ENCODE peak calls at places on chromosome 19, in six cellular contexts. T, S, F, M, A and J are unnamed samples.
A peak's percentile ranks its signal among the peaks of the same experiment; 100 is the strongest.

GRCh38 chr19:6023085-6023682 is 45.2 kb upstream of the RANBP3 start:
- DNase-seq in F (no peak), A (no peak), S (peak; percentile 43), T (no peak), M (no peak), J (no peak)

GRCh38 chr19:54390942-54391577 is 24.2 kb upstream of the TTYH1 start:
- DNase-seq in S (no peak), T (peak; percentile 61), A (peak; percentile 68), M (peak; percentile 16), F (no peak), J (peak; percentile 82)

GRCh38 chr19:13149628-13150186 is 468 bp downstream of the STX10 start:
- DNase-seq in T (peak; percentile 58), M (no peak), A (peak; percentile 66), F (peak; percentile 58), S (peak; percentile 52), J (peak; percentile 61)

GRCh38 chr19:11535792-11536595 is 2.7 kb upstream of the CNN1 start:
- DNase-seq in T (peak; percentile 93), F (peak; percentile 94), S (peak; percentile 84), M (peak; percentile 70), A (peak; percentile 97), J (peak; percentile 91)

GRCh38 chr19:39097299-39097698 is 13.1 kb downstream of the ACP7 start:
- DNase-seq in F (no peak), S (no peak), T (no peak), A (no peak), M (no peak), J (no peak)

GRCh38 chr19:3185482-3186376 is at the start of gene NCLN:
- DNase-seq in S (peak; percentile 90), T (peak; percentile 94), F (peak; percentile 95), M (peak; percentile 81), A (peak; percentile 96), J (peak; percentile 93)

GRCh38 chr19:13803038-13803437 is 7.8 kb downstream of the ZSWIM4 start:
- DNase-seq in M (no peak), F (no peak), A (no peak), T (no peak), S (no peak), J (no peak)

GRCh38 chr19:5048091-5048726 is 79.3 kb downstream of the KDM4B start:
- DNase-seq in A (peak; percentile 83), T (peak; percentile 74), F (peak; percentile 78), S (peak; percentile 88), M (peak; percentile 39), J (peak; percentile 88)

GRCh38 chr19:35116085-35116801 is 620 bp downstream of the FXYD3 start:
- DNase-seq in S (no peak), T (no peak), F (no peak), M (no peak), A (no peak), J (no peak)

GRCh38 chr19:12726988-12727316 is 3.2 kb upstream of the TNPO2 start:
- DNase-seq in T (no peak), F (no peak), S (no peak), M (no peak), A (no peak), J (no peak)

GRCh38 chr19:1389033-1389940 is 5.6 kb downstream of the NDUFS7 start:
- DNase-seq in T (no peak), M (no peak), F (no peak), S (no peak), A (no peak), J (no peak)

GRCh38 chr19:54252845-54253244 is 4.2 kb downstream of the LILRB5 start:
- DNase-seq in A (no peak), M (no peak), S (no peak), T (no peak), F (no peak), J (no peak)

GRCh38 chr19:970695-971094 is 13.4 kb upstream of the WDR18 start:
- DNase-seq in S (no peak), M (no peak), F (no peak), T (no peak), A (no peak), J (no peak)

GRCh38 chr19:38273499-38273898 is 9.1 kb downstream of the SPINT2 start:
- DNase-seq in M (no peak), A (no peak), S (no peak), F (no peak), T (no peak), J (no peak)

GRCh38 chr19:40210919-40211318 is 7.3 kb downstream of the TTC9B start:
- DNase-seq in T (no peak), M (no peak), F (no peak), A (no peak), S (no peak), J (peak; percentile 57)